ENCODE peak calls at places on chromosomes 7 and 10, in five cellular contexts. J is neural progenitor cell, Y is kidney, F is heart right ventricle, D is upper lobe of right lung. R is an unnamed sample. For H3K4me1, the result is how much of the 10 kb centered on the place peaks cover.

GRCh38 chr10:87590705-87591588 is 68.7 kb upstream of the PAPSS2 start:
- DNase-seq in D (no peak), J (no peak), F (no peak), Y (no peak), R (no peak)

GRCh38 chr10:4652111-4653010 is 173.6 kb upstream of the AKR1E2 start:
- DNase-seq in F (no peak), D (no peak), J (no peak), Y (no peak), R (no peak)

GRCh38 chr7:133916621-133917020 is 210.5 kb upstream of the LRGUK start:
- DNase-seq in Y (no peak), F (no peak), J (no peak), D (no peak), R (no peak)

GRCh38 chr10:26439436-26440090 is 1.4 kb downstream of the APBB1IP start:
- DNase-seq in D (no peak), J (no peak), Y (no peak), F (no peak), R (no peak)

GRCh38 chr10:86630079-86630478 is 24.3 kb upstream of the OPN4 start:
- DNase-seq in J (no peak), F (peak), D (no peak), Y (no peak), R (no peak)

GRCh38 chr10:101008823-101009423 is 9.3 kb downstream of the LZTS2 start:
- DNase-seq in F (no peak), D (no peak), J (no peak), Y (no peak), R (no peak)

GRCh38 chr7:70574970-70575799 is 556.8 kb upstream of the GALNT17 start:
- DNase-seq in J (peak), F (no peak), D (no peak), Y (no peak), R (no peak)

GRCh38 chr10:87818505-87819273 is 663 bp upstream of the ATAD1 start:
- DNase-seq in Y (peak), F (peak), J (peak), D (peak), R (peak)

GRCh38 chr10:49457686-49458085 is 61.8 kb upstream of the DRGX start:
- DNase-seq in J (no peak), D (no peak), F (no peak), Y (no peak), R (no peak)

GRCh38 chr10:122222638-122223037 is 48.5 kb upstream of the BTBD16 start:
- DNase-seq in Y (no peak), F (no peak), D (no peak), J (no peak), R (no peak)

GRCh38 chr10:84156768-84157167 is 16.8 kb upstream of the GPR15LG start:
- DNase-seq in J (no peak), Y (no peak), F (no peak), D (no peak), R (no peak)

GRCh38 chr7:30403477-30403876 is 75.1 kb downstream of the NOD1 start:
- DNase-seq in J (no peak), Y (no peak), F (no peak), D (no peak), R (no peak)

GRCh38 chr7:138243430-138243829 is 167.2 kb downstream of the AKR1D1 start:
- DNase-seq in D (no peak), F (peak), J (peak), Y (no peak), R (peak)

GRCh38 chr7:18320971-18321567 is 174.5 kb upstream of the HDAC9 start:
- DNase-seq in Y (no peak), J (peak), D (no peak), F (no peak), R (no peak)

GRCh38 chr10:59383908-59384307 is 21.6 kb upstream of the FAM13C start:
- DNase-seq in D (no peak), Y (no peak), J (no peak), F (no peak), R (no peak)

GRCh38 chr10:27998178-27998953 is 513 bp downstream of the ODAD2 start:
- DNase-seq in D (peak), F (peak), Y (peak), J (peak), R (peak)

GRCh38 chr7:155860461-155860839 is 48.2 kb upstream of the SHH start:
- DNase-seq in F (no peak), D (no peak), J (no peak), Y (no peak), R (no peak)

GRCh38 chr7:18906901-18907300 is 210.5 kb downstream of the TWIST1 start:
- DNase-seq in F (no peak), D (no peak), Y (no peak), J (peak), R (no peak)

GRCh38 chr10:124961248-124961570 is 19.3 kb downstream of the ZRANB1 start:
- DNase-seq in Y (no peak), D (no peak), F (no peak), J (no peak), R (no peak)

DNA sequence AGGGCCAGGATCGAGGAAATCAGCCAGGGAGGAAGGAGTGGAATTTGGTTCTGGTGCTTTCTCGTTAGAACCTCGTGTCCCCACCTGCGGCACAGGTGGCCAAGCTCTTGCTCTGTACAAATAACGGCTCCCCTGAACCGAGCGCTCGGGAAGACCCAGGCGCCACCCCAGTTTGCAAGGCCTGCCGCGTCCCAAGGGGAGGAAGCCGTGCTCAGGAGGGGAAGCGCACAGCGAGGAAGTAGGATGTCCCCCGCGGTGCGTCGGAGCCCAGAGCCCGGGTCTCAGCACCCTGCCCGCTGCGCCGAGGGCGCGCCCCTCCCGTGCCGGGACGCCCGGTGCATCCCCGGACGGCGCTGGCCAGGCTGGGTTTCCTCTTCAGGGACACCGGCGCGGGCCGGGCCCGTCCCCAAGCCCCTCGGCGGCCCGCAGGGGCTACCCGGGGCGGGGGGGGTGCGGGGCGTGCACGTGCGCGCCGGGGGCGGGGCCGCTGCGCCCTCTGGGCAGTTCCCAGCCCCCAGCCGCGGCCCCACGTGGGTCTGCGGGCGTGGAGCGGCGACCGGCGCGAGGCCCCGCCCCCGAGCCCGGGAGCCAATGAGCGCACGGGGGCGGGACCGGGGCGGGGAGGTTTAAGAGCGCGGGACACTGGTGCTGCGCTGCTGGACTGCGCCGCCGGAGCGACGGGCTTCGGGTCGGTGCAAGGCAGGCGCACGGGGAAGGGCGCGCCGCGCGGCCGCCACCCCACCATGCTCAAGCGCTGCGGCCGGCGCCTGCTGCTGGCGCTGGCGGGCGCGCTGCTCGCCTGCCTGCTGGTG is at the start of gene LFNG:
- DNase-seq in D (peak), F (peak), Y (peak), J (peak), R (peak)
- H3K27ac ChIP-seq in D (peak), F (peak), Y (peak), J (no peak), R (peak)

GRCh38 chr7:123666492-123666891 is 10.8 kb downstream of the LMOD2 start:
- DNase-seq in J (no peak), D (no peak), F (no peak), Y (no peak), R (no peak)

GRCh38 chr7:123663200-123663599 is 7.5 kb downstream of the LMOD2 start:
- DNase-seq in D (no peak), J (no peak), F (no peak), Y (no peak), R (no peak)

GRCh38 chr7:123665157-123665556 is 9.5 kb downstream of the LMOD2 start:
- DNase-seq in Y (no peak), J (no peak), F (no peak), D (no peak), R (no peak)

GRCh38 chr7:123662755-123663154 is 7.1 kb downstream of the LMOD2 start:
- DNase-seq in D (no peak), F (no peak), Y (no peak), J (no peak), R (no peak)

DNA sequence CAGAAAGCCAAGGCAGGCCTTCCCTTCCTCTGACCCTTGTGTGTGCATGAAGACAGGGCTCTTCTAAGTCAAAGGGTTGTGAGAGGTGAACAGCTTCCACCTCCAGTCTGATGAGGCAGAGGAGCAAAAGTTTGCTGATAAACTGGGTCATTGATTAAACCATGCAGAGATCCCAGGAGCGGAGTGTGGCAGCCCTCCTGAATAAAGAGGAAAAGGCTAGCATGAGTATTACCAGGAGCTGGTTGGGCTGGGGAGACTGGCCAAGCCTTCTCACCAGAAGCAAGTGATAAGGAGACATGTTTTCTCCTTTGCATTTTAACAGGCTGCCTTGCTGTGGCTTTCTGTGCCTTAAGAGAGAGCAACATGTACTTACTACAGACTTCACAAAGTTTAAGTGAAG is 10.2 kb downstream of the LMOD2 start:
- DNase-seq in J (no peak), D (no peak), F (no peak), Y (no peak), R (no peak)
- H3K4me1 ChIP-seq in J (under half), D (under half), F (under half), Y (under half), R (under half)

DNA sequence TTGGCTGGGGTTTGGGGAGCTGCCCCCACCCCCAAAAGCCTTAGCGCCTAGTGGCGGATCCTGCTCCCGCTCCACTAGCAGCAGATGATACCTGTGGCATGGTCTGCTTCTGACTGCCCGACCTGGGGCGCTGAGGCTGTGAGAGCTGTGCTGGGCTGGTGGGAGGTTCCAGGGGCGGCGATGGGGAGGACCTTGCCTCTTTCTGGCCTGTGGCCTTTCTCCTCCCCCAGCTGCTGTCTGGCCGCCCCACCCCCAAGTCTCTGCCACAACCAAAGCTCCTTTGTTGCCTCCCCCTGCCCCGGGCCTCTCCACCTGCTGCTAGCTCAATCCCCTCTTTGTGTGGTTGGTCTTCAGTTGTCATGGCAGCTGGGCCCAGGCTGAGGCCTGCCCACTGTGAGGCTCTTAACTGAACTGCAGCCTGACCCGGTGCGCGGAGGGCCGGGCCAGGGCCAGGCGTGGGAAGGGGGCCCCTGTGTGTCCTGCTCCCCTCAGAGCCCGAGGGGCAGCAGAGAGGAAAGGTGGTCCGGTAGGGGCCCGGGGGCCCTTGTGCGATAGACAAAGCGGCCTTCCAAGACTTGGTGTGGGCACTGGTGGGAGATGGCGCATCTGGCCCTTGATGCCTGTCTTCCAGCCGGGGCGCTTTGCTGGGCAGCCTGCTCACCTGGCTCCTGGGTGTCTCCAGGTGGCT is 4.7 kb downstream of the ZNF775 start:
- DNase-seq in F (no peak), J (peak), Y (peak), D (peak), R (peak)
- H3K27ac ChIP-seq in F (no peak), J (peak), Y (no peak), D (no peak), R (no peak)

DNA sequence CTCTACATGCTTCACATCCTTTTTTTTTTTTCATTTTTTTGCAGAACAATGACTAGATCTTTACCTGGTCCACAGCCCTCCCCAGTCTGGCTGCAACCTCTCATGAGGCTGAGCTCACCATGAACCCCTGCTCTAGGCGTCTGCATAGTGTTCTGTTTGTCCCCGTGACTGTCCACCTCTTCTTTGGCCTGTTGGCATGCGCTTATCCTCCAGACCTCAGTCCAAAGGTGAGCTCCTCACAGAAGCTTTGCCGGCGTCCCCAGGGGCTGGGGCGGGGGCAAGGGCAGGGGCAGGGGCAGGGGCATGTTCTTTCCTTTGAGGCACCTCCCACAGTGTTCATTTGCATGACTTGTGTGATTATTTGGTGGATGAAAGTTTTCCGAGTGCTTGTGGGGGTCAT is 218.4 kb upstream of the ZNF32 start:
- DNase-seq in D (no peak), Y (no peak), F (no peak), J (no peak), R (no peak)
- H3K4me1 ChIP-seq in D (under half), Y (under half), F (half or more), J (under half), R (under half)

GRCh38 chr7:25557379-25557916 is 329.2 kb upstream of the NPVF start:
- DNase-seq in F (no peak), D (no peak), J (no peak), Y (no peak), R (no peak)
- H3K27ac ChIP-seq in F (no peak), D (no peak), J (no peak), Y (no peak), R (no peak)

GRCh38 chr7:107181172-107181571 is 12.4 kb downstream of the HBP1 start:
- DNase-seq in Y (no peak), J (no peak), F (no peak), D (no peak), R (no peak)
- H3K4me1 ChIP-seq in Y (under half), J (under half), F (under half), D (under half), R (under half)

GRCh38 chr7:151076863-151077704 is 3.5 kb downstream of the FASTK start:
- DNase-seq in J (peak), F (no peak), Y (peak), D (peak), R (peak)
- H3K27ac ChIP-seq in J (no peak), F (peak), Y (no peak), D (no peak), R (no peak)

GRCh38 chr7:158164101-158165095 is 423.2 kb downstream of the PTPRN2 start:
- DNase-seq in J (peak), Y (no peak), F (no peak), D (no peak), R (no peak)
- H3K4me1 ChIP-seq in J (under half), Y (under half), F (under half), D (under half), R (under half)

R was measured in pancreas.